ENCODE peak calls at places on chromosomes 16 and 17, in six cellular contexts. B is COR-L47; T is iPS-NIHi11; L is NCI-H2081; D is anterior cingulate cortex; C is activated CD4-positive, alpha-beta T cell treated with anti-CD3 and anti-CD28 coated beads for 48 hours. V is an unnamed sample.

GRCh38 chr17:59763861-59764260 is 56.4 kb downstream of the VMP1 start:
- DNase-seq in T (no peak), C (no peak), D (no peak), B (no peak), L (no peak), V (no peak)

GRCh38 chr16:84874983-84875382 is 55.2 kb downstream of the CRISPLD2 start:
- DNase-seq in B (no peak), C (no peak), T (no peak), L (no peak), D (no peak), V (no peak)

GRCh38 chr16:67104061-67104460 is 5.7 kb upstream of the PHAF1 start:
- DNase-seq in L (no peak), B (no peak), T (peak; percentile 54), C (no peak), D (no peak), V (peak; percentile 23)

GRCh38 chr16:50467943-50468748 is 80.0 kb upstream of the NKD1 start:
- DNase-seq in D (no peak), T (peak; percentile 85), L (no peak), B (peak; percentile 68), C (peak; percentile 45), V (no peak)

GRCh38 chr16:55294129-55294528 is 29.9 kb upstream of the IRX6 start:
- DNase-seq in D (no peak), C (no peak), B (no peak), L (no peak), T (no peak), V (no peak)

GRCh38 chr16:57041182-57042156 is 50.9 kb upstream of the CPNE2 start:
- DNase-seq in D (no peak), T (no peak), C (peak; percentile 91), L (no peak), B (no peak), V (no peak)

GRCh38 chr17:30956764-30957374 is 14.0 kb upstream of the RNF135 start:
- DNase-seq in L (no peak), C (no peak), T (peak; percentile 31), D (no peak), B (no peak), V (no peak)

GRCh38 chr16:30054959-30055553 is 10.5 kb upstream of the ALDOA start:
- DNase-seq in B (no peak), D (no peak), C (peak; percentile 73), T (peak; percentile 90), L (no peak), V (no peak)

GRCh38 chr17:80257716-80258213 is 2.9 kb upstream of the RNF213 start:
- DNase-seq in D (no peak), B (no peak), L (no peak), T (no peak), C (no peak), V (no peak)

GRCh38 chr16:87496101-87496801 is 3.4 kb upstream of the ZCCHC14 start:
- DNase-seq in L (no peak), C (peak; percentile 29), D (no peak), B (no peak), T (no peak), V (no peak)

GRCh38 chr16:57528499-57529323 is 7.7 kb downstream of the CCDC102A start:
- DNase-seq in C (no peak), T (peak; percentile 92), B (no peak), L (no peak), D (no peak), V (no peak)

GRCh38 chr17:29645516-29646051 is 22.9 kb upstream of the CORO6 start:
- DNase-seq in T (no peak), C (peak; percentile 38), B (no peak), L (no peak), D (no peak), V (peak; percentile 72)

GRCh38 chr17:78798695-78799559 is 16.9 kb upstream of the CYTH1 start:
- DNase-seq in C (no peak), L (no peak), B (peak; percentile 26), T (peak; percentile 58), D (no peak), V (no peak)

GRCh38 chr17:9115446-9116265 is 94.3 kb downstream of the NTN1 start:
- DNase-seq in D (peak; percentile 32), B (no peak), C (peak; percentile 70), L (no peak), T (peak; percentile 75), V (no peak)

GRCh38 chr16:65604771-65605170 is 482.9 kb upstream of the CDH11 start:
- DNase-seq in T (no peak), B (no peak), D (no peak), L (no peak), C (no peak), V (no peak)

GRCh38 chr16:46582313-46582712 is 38.9 kb downstream of the SHCBP1 start:
- DNase-seq in L (no peak), C (no peak), T (no peak), B (no peak), D (no peak), V (no peak)